ENCODE peak calls at places on chromosomes 7 and 10, in six cellular contexts. S is GM23338, M is SK-N-SH, H is body of pancreas, W is ovary, V is pancreas. I is an unnamed sample. For H3K4me1, the result is how much of the 10 kb centered on the place peaks cover.

GRCh38 chr7:3300651-3301471 is at the start of gene SDK1:
- DNase-seq in S (peak), H (peak), V (peak), M (peak), W (peak), I (peak)

GRCh38 chr7:155815332-155816191 is 3.3 kb upstream of the SHH start:
- DNase-seq in H (peak), V (peak), S (peak), M (peak), W (no peak), I (peak)

GRCh38 chr10:60123172-60123571 is 216.8 kb upstream of the CCDC6 start:
- DNase-seq in H (no peak), W (no peak), M (no peak), S (no peak), V (no peak), I (no peak)

GRCh38 chr7:76060842-76061241 is 12.9 kb downstream of the MDH2 start:
- DNase-seq in H (peak), M (no peak), W (no peak), S (no peak), V (peak), I (no peak)

GRCh38 chr10:69838853-69839252 is 37.1 kb downstream of the COL13A1 start:
- DNase-seq in V (no peak), W (no peak), M (no peak), S (peak), H (no peak), I (no peak)

GRCh38 chr10:26235761-26236160 is 19.2 kb downstream of the GAD2 start:
- DNase-seq in V (no peak), S (no peak), W (no peak), M (no peak), H (no peak), I (no peak)

GRCh38 chr7:81447351-81447952 is 322.4 kb downstream of the HGF start:
- DNase-seq in M (peak), H (no peak), V (no peak), W (no peak), S (peak), I (no peak)

GRCh38 chr7:593324-594115 is 73.9 kb upstream of the PDGFA start:
- DNase-seq in W (no peak), M (no peak), V (no peak), S (no peak), H (no peak), I (no peak)

GRCh38 chr7:111312966-111313365 is 222.0 kb downstream of the LRRN3 start:
- DNase-seq in V (no peak), W (no peak), S (peak), M (no peak), H (no peak), I (no peak)

GRCh38 chr10:102413053-102413705 is 5.4 kb downstream of the PSD start:
- DNase-seq in V (peak), W (no peak), S (peak), M (peak), H (no peak), I (peak)

GRCh38 chr10:114925675-114926204 is 12.3 kb upstream of the TRUB1 start:
- DNase-seq in S (no peak), W (no peak), V (peak), M (no peak), H (peak), I (no peak)

GRCh38 chr7:65379318-65379717 is 5.7 kb downstream of the ZNF92 start:
- DNase-seq in M (no peak), V (no peak), S (no peak), W (no peak), H (no peak), I (no peak)

GRCh38 chr10:76115131-76115470 is 683.7 kb downstream of the LRMDA start:
- DNase-seq in M (no peak), S (no peak), H (no peak), V (no peak), W (no peak), I (no peak)

GRCh38 chr10:58576736-58577366 is 64.2 kb downstream of the BICC1 start:
- DNase-seq in W (no peak), H (no peak), V (no peak), M (no peak), S (no peak), I (no peak)

GRCh38 chr7:131443496-131443895 is 112.9 kb downstream of the PODXL start:
- DNase-seq in V (no peak), M (no peak), H (no peak), S (no peak), W (no peak), I (no peak)

GRCh38 chr7:47582748-47583740 is 1.1 kb upstream of the TNS3 start:
- DNase-seq in V (no peak), S (no peak), M (no peak), W (peak), H (no peak), I (no peak)

GRCh38 chr7:47581821-47582747 is at the start of gene TNS3:
- DNase-seq in V (peak), W (peak), S (peak), M (peak), H (peak), I (no peak)

GRCh38 chr7:47580811-47581331 is 1.0 kb downstream of the TNS3 start:
- DNase-seq in H (no peak), W (peak), S (peak), M (no peak), V (no peak), I (no peak)

GRCh38 chr7:47580175-47580701 is 1.7 kb downstream of the TNS3 start:
- DNase-seq in S (peak), H (peak), W (peak), V (peak), M (no peak), I (no peak)

GRCh38 chr7:47581442-47581820 is 480 bp downstream of the TNS3 start:
- DNase-seq in V (peak), S (peak), M (peak), W (peak), H (peak), I (no peak)
- H3K4me1 ChIP-seq in V (under half), S (under half), M (under half), W (under half), H (half or more), I (under half)

GRCh38 chr10:52540479-52540984 is 226.5 kb downstream of the DKK1 start:
- DNase-seq in S (no peak), M (peak), W (no peak), V (no peak), H (no peak), I (no peak)

GRCh38 chr10:52533986-52534385 is 219.9 kb downstream of the DKK1 start:
- DNase-seq in S (no peak), M (no peak), W (no peak), H (no peak), V (no peak), I (no peak)

GRCh38 chr10:52542891-52543290 is 228.8 kb downstream of the DKK1 start:
- DNase-seq in M (no peak), W (no peak), V (no peak), S (no peak), H (no peak), I (no peak)

GRCh38 chr10:52541082-52541481 is 227.0 kb downstream of the DKK1 start:
- DNase-seq in S (no peak), M (peak), H (no peak), W (no peak), V (no peak), I (no peak)

DNA sequence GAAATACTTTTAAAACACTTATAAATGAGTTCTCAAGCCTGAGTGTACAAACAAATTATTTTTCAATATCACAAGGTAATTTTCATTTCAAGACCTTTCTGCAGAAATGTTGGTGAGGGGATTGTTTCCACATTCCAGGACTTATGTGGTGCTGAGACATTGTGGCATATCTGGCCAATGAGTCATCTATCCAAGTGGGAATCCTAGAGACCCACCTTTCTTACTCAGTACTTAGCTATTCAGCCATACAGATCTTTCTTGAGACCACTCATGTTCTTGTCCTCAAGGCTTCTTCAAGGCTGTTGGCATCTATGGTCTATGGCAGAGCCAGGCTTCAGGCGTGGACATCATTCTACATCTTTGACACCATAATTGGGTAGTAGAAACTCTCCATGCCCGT is 225.4 kb downstream of the DKK1 start:
- DNase-seq in S (no peak), H (no peak), M (no peak), W (no peak), V (no peak), I (no peak)
- H3K4me1 ChIP-seq in S (under half), H (under half), M (under half), W (under half), V (under half), I (under half)

GRCh38 chr10:132448248-132448731 is 51.3 kb downstream of the PWWP2B start:
- DNase-seq in S (peak), M (peak), W (no peak), V (peak), H (peak), I (peak)
- H3K4me1 ChIP-seq in S (under half), M (under half), W (under half), V (under half), H (under half), I (half or more)

DNA sequence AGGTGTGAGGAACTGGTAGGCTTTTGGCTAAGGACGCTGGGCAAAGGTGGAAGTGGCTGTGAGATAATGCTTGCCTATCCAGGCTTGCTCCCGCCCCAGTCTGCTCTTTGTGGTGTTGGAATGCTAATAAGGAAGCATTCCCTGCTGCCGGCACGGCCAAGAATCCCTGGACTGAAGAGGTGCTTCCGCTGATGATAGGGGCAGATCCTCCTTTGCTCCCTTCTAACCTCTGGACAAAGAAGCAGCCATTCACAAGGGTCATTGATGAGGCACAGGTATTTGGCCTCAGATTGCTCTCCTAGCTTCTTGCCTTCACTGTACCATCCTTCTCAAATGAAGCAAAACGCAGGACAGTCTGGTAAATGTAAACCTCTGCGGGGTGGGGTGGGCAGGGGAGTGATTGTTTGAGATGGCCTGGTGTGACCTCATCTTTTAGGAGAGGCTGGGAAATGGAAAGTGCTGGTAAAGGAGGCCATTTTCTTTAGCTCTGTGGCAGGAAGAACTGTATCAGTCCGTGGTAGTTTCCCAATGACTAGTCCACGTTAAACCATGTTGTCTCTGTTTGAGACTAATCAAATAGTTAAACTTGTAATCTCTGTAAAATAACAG is 1.7 kb downstream of the PGAM1 start:
- DNase-seq in H (peak), V (no peak), S (peak), M (peak), W (no peak), I (no peak)
- H3K4me1 ChIP-seq in H (under half), V (under half), S (under half), M (under half), W (under half), I (under half)

DNA sequence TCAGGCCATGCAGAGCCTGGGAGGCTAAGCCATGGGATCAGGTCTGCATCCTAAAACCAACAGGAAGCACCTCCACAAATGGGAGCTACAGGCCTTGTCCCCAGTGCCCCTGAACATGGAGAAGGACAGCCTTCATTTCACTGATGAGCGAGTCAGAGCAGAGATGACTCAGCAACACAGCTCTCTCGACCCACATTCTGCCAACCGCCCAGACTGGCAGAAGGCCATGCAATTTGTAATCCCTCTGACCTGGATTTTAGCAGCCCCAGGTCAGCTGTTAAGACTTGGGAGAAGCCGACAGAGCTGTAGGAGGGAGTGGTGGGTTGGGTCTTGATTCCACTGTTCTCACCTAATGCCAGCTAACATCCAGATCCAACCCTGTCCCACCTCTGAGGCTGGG is 25.5 kb downstream of the VOPP1 start:
- DNase-seq in W (no peak), V (peak), M (peak), S (no peak), H (peak), I (no peak)
- H3K4me1 ChIP-seq in W (under half), V (under half), M (under half), S (under half), H (under half), I (under half)

DNA sequence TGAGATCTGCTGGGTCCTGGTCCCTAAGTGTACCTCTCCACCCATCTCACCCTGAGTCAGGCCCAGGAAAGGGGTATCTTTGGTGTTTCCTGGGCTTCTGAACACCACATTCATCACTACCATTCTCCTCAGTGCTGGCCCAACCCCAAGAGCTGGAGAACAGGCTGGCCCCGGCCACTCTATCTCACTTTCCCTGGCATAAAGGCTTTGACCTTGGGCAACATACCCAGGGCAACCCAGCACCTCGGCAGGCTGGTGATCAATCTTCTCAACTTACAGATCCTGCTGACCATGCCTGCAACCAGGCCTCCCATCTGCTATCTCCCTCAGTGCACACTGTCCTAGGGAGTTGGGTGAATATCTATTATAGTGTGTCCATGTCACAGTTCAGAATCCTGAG is 2.1 kb downstream of the VSIR start:
- DNase-seq in W (no peak), M (no peak), H (peak), S (no peak), V (peak), I (no peak)
- H3K4me1 ChIP-seq in W (under half), M (under half), H (half or more), S (under half), V (under half), I (half or more)

GRCh38 chr10:50604049-50604640 is 19.6 kb downstream of the SGMS1 start:
- DNase-seq in H (no peak), M (no peak), S (no peak), W (no peak), V (no peak), I (no peak)
- H3K4me1 ChIP-seq in H (half or more), M (under half), S (under half), W (under half), V (half or more), I (under half)

DNA sequence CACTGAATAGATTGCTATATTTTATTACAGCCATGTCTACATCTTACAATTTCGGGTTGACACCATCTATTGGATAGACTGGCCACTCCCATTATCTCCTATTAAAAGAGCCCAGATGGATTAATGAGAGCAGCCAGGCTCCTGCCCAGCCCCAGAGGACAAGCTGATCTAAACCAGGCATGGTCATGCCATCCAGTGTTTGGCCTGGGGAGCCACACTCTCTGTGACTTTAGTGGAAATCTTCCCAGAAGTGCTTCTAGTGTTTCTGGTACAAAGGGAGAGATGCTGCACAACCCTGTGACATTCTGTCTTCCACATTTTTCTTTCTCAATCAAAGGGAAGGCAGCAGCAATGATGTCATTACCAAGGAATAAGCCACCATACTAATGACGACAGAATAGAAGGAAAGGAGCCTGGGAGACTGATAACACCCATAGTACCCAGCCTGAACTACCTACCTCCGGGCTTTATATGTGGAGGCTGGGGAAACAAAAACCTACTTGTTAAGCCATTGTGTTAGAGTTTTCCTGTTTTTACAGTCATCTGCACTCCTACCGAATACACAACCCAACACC is 5.0 kb downstream of the NEBL start:
- DNase-seq in M (peak), S (no peak), H (no peak), V (no peak), W (no peak), I (no peak)
- H3K4me1 ChIP-seq in M (under half), S (under half), H (under half), V (under half), W (under half), I (under half)

I was measured in CD8-positive, alpha-beta T cell.